ENCODE peak calls at places on chromosomes 2 and 18, in four cellular contexts. H, W, X and K are unnamed samples.

GRCh38 chr2:138026116-138026855 is 62.0 kb downstream of the HNMT start:
- DNase-seq in H (no peak), X (no peak), W (no peak), K (no peak)

GRCh38 chr2:36322108-36322507 is 33.5 kb upstream of the CRIM1 start:
- DNase-seq in X (peak), H (no peak), W (peak), K (no peak)

GRCh38 chr2:108267117-108267516 is 21.6 kb upstream of the SULT1C2 start:
- DNase-seq in H (peak), W (no peak), X (no peak), K (no peak)

GRCh38 chr2:1766851-1767771 is 22.8 kb upstream of the PXDN start:
- DNase-seq in H (no peak), W (no peak), X (no peak), K (no peak)

GRCh38 chr2:234496442-234496834 is 443 bp downstream of the ARL4C start:
- DNase-seq in H (no peak), W (peak), X (no peak), K (peak)

GRCh38 chr2:240469747-240470146 is 34.3 kb downstream of the GPC1 start:
- DNase-seq in H (no peak), X (no peak), W (no peak), K (no peak)

GRCh38 chr18:50870138-50870845 is 8.6 kb upstream of the ME2 start:
- DNase-seq in W (peak), X (peak), H (no peak), K (no peak)

GRCh38 chr2:102021776-102022175 is 30.0 kb downstream of the IL1R2 start:
- DNase-seq in H (no peak), X (no peak), W (no peak), K (no peak)

GRCh38 chr2:152523091-152523490 is 188.1 kb downstream of the FMNL2 start:
- DNase-seq in W (no peak), H (no peak), X (no peak), K (no peak)

GRCh38 chr2:119293900-119294299 is 70.3 kb downstream of the STEAP3 start:
- DNase-seq in X (no peak), W (no peak), H (no peak), K (no peak)

GRCh38 chr2:164388511-164388910 is 232.8 kb downstream of the GRB14 start:
- DNase-seq in H (peak), X (no peak), W (peak), K (no peak)

GRCh38 chr2:102147935-102148334 is 5.4 kb downstream of the IL1R1 start:
- DNase-seq in X (no peak), W (no peak), H (no peak), K (no peak)

GRCh38 chr2:197292614-197293013 is 18.0 kb downstream of the ANKRD44 start:
- DNase-seq in H (no peak), W (no peak), X (no peak), K (no peak)

GRCh38 chr18:14117611-14118010 is 14.6 kb downstream of the ZNF519 start:
- DNase-seq in W (no peak), X (no peak), H (no peak), K (no peak)

GRCh38 chr18:11937874-11938478 is 29.9 kb upstream of the MPPE1 start:
- DNase-seq in H (no peak), X (peak), W (peak), K (peak)

GRCh38 chr2:42856891-42857632 is 64.7 kb upstream of the HAAO start:
- DNase-seq in X (no peak), H (no peak), W (peak), K (no peak)

GRCh38 chr18:29163596-29163995 is 986.7 kb upstream of the CDH2 start:
- DNase-seq in X (no peak), H (no peak), W (no peak), K (no peak)

GRCh38 chr18:32219431-32219830 is 29.6 kb downstream of the MEP1B start:
- DNase-seq in X (no peak), H (no peak), W (no peak), K (no peak)

GRCh38 chr18:55401638-55402191 is 186.3 kb downstream of the TCF4 start:
- DNase-seq in X (no peak), H (peak), W (no peak), K (no peak)

GRCh38 chr2:109294523-109294922 is 165.5 kb downstream of the SH3RF3 start:
- DNase-seq in X (no peak), W (no peak), H (no peak), K (no peak)

GRCh38 chr18:60982296-60982695 is 350.9 kb upstream of the CDH20 start:
- DNase-seq in W (no peak), X (no peak), H (no peak), K (no peak)

GRCh38 chr18:58252166-58252565 is 208.1 kb downstream of the NEDD4L start:
- DNase-seq in W (no peak), X (no peak), H (no peak), K (no peak)

DNA sequence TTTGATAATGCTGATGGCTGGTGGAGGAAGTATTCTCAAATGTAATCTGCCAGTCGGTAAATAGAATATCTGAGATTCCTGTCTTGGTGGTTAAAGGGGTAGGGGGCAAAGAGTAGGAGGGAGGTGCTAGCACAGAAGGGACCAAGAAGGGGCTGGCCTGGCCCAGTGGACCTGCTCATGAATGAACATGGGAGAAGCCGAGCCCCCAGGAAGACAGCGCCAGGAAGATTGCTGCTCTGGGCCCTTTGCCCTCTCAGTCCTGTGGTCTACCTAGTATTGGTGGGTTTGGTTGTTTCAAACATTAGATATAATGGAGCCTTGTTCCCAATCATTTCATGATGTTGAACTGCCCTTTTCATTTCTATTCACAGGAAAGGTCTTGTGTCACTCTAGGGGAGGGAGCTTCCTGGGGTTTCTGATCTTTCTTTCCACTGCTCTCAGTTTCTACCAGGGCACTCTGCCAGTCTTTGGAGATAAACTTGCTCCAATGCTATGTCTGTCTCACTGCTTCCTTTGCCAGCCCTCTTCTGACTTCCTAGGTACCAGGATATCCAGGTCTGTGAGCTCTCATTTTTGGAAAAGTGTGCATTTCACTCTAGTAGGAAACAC is 5.3 kb upstream of the MOCOS start:
- DNase-seq in W (no peak), X (no peak), H (no peak), K (no peak)
- TF ChIP-seq CTCF in W (no peak), X (no peak), H (no peak), K (no peak)

DNA sequence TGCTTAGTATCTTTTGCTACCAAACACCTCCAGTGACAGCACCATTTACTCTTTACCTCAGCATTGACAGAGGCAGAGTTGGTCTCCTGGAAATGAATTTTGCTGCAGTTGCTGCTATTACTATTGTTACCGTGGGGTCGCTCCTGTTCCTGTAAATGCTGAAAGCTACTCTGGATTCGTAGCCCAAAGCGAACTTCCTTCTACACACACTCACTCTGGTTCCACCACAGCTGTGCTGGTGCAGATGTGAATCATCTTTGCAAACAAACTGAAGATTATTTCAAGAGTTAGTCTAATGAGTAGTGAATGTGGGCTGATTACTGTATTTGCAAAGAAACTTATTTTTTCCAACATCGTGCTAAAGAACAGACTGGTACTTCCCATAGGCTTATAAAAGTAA is 303.9 kb downstream of the LPIN1 start:
- DNase-seq in W (peak), H (peak), X (no peak), K (no peak)
- TF ChIP-seq CTCF in W (no peak), H (peak), X (no peak), K (peak)

GRCh38 chr2:95053543-95053942 is 28.0 kb downstream of the MAL start:
- DNase-seq in H (no peak), X (no peak), W (no peak), K (no peak)
- TF ChIP-seq CTCF in H (no peak), X (peak), W (no peak), K (peak)

GRCh38 chr2:133262888-133263287 is 305.4 kb downstream of the NCKAP5 start:
- DNase-seq in W (no peak), X (no peak), H (no peak), K (no peak)
- TF ChIP-seq CTCF in W (peak), X (no peak), H (peak), K (no peak)

GRCh38 chr2:231245253-231246094 is 47.0 kb downstream of the ARMC9 start:
- DNase-seq in H (no peak), W (no peak), X (no peak), K (no peak)
- TF ChIP-seq CTCF in H (no peak), W (no peak), X (peak), K (peak)

GRCh38 chr2:46032161-46032813 is 264.9 kb upstream of the EPAS1 start:
- DNase-seq in X (no peak), H (no peak), W (no peak), K (no peak)

GRCh38 chr2:46026431-46026830 is 270.8 kb upstream of the EPAS1 start:
- DNase-seq in H (no peak), X (no peak), W (no peak), K (no peak)

GRCh38 chr2:46030330-46030729 is 266.9 kb upstream of the EPAS1 start:
- DNase-seq in X (no peak), H (no peak), W (no peak), K (no peak)

GRCh38 chr2:46031124-46031523 is 266.1 kb upstream of the EPAS1 start:
- DNase-seq in X (no peak), H (no peak), W (no peak), K (no peak)

DNA sequence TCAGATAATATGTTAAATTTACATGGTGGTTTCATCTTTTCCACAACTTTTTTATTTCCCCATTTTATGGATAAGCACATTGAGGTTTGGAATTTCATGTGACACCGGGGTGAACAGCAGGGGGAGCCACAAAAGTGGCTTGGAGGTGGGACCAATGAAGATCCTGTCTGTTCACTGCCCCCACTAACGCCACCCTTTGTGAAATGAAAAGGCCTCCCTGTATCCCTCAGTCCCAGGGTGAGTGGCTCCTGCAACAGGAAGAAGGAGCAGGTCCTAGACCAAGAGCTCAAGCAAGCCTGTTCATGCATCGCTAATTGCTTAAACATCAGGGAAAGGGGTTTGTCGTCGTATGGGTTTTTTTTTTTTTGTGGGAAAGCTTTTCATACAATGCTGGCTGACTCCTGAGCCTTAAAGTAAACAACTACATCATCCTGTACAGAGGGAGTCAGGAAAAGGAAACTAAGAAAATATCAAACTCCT is 267.8 kb upstream of the EPAS1 start:
- DNase-seq in X (no peak), W (peak), H (peak), K (no peak)
- TF ChIP-seq CTCF in X (peak), W (no peak), H (peak), K (peak)

GRCh38 chr2:53508667-53509066 is 258.9 kb upstream of the CHAC2 start:
- DNase-seq in H (no peak), X (no peak), W (no peak), K (no peak)
- TF ChIP-seq CTCF in H (no peak), X (peak), W (no peak), K (no peak)